ENCODE peak calls at places on chromosomes 16 and 17, in seven cellular contexts. Y, X, J, B, A, Q and L are unnamed samples. For H3K9me3, the result is how much of the 10 kb centered on the place peaks cover.

GRCh38 chr17:22158364-22158763 is 466.0 kb downstream of the KCNJ18 start:
- DNase-seq in Y (no peak), X (no peak), J (no peak), B (no peak), A (no peak), Q (no peak), L (no peak)

GRCh38 chr17:81307636-81308035 is 12.5 kb upstream of the SLC38A10 start:
- DNase-seq in Y (no peak), X (no peak), J (no peak), B (no peak), A (no peak), Q (no peak), L (no peak)

GRCh38 chr17:14203392-14203791 is 33.3 kb downstream of the CDRT15 start:
- DNase-seq in Y (peak), X (peak), J (no peak), B (no peak), A (no peak), Q (no peak), L (no peak)

GRCh38 chr17:50660042-50660886 is 25.6 kb downstream of the ABCC3 start:
- DNase-seq in Y (peak), X (no peak), J (no peak), B (no peak), A (no peak), Q (no peak), L (no peak)

GRCh38 chr16:86038923-86039310 is 140.0 kb downstream of the IRF8 start:
- DNase-seq in Y (no peak), X (peak), J (no peak), B (no peak), A (no peak), Q (no peak), L (no peak)

GRCh38 chr16:71792176-71792575 is 16.5 kb downstream of the AP1G1 start:
- DNase-seq in Y (no peak), X (no peak), J (no peak), B (no peak), A (no peak), Q (no peak), L (no peak)

GRCh38 chr17:40417258-40417608 is 463 bp downstream of the TOP2A start:
- DNase-seq in Y (peak), X (no peak), J (no peak), B (no peak), A (no peak), Q (no peak), L (no peak)

GRCh38 chr17:70119961-70120360 is 44.9 kb downstream of the KCNJ16 start:
- DNase-seq in Y (no peak), X (no peak), J (no peak), B (no peak), A (no peak), Q (no peak), L (no peak)

GRCh38 chr17:28897769-28898259 is 281 bp upstream of the FLOT2 start:
- DNase-seq in Y (no peak), X (no peak), J (no peak), B (no peak), A (no peak), Q (no peak), L (no peak)

GRCh38 chr16:17470871-17471744 is at the start of gene XYLT1:
- DNase-seq in Y (peak), X (peak), J (no peak), B (peak), A (no peak), Q (peak), L (peak)

GRCh38 chr16:27460663-27461482 is 58.9 kb downstream of the IL21R start:
- DNase-seq in Y (no peak), X (no peak), J (no peak), B (no peak), A (no peak), Q (peak), L (no peak)

GRCh38 chr16:75250089-75250808 is 1.2 kb downstream of the BCAR1 start:
- DNase-seq in Y (no peak), X (no peak), J (no peak), B (no peak), A (no peak), Q (peak), L (no peak)

GRCh38 chr17:73357318-73357717 is 45.5 kb upstream of the CDC42EP4 start:
- DNase-seq in Y (no peak), X (no peak), J (no peak), B (no peak), A (no peak), Q (no peak), L (no peak)

GRCh38 chr17:69117855-69118758 is 23.6 kb downstream of the ABCA6 start:
- DNase-seq in Y (no peak), X (no peak), J (no peak), B (no peak), A (no peak), Q (no peak), L (peak)

GRCh38 chr16:77059441-77059840 is 131.5 kb upstream of the MON1B start:
- DNase-seq in Y (no peak), X (no peak), J (no peak), B (no peak), A (no peak), Q (no peak), L (peak)

GRCh38 chr16:86554599-86554916 is 477 bp downstream of the MTHFSD start:
- DNase-seq in Y (no peak), X (no peak), J (no peak), B (no peak), A (no peak), Q (no peak), L (peak)

GRCh38 chr17:41415833-41416335 is 8.5 kb downstream of the KRT37 start:
- DNase-seq in Y (peak), X (no peak), J (no peak), B (no peak), A (no peak), Q (no peak), L (no peak)

GRCh38 chr17:73492802-73493139 is 151.5 kb downstream of the SDK2 start:
- DNase-seq in Y (no peak), X (no peak), J (no peak), B (no peak), A (no peak), Q (no peak), L (no peak)

GRCh38 chr17:77810536-77810935 is 148.0 kb upstream of the TNRC6C start:
- DNase-seq in Y (peak), X (no peak), J (no peak), B (no peak), A (no peak), Q (peak), L (peak)

GRCh38 chr17:4407851-4408250 is 25.9 kb upstream of the SPNS3 start:
- DNase-seq in Y (no peak), X (no peak), J (no peak), B (no peak), A (no peak), Q (no peak), L (no peak)

GRCh38 chr16:11231367-11231970 is 24.5 kb downstream of the SOCS1 start:
- DNase-seq in Y (no peak), X (no peak), J (no peak), B (no peak), A (no peak), Q (no peak), L (no peak)

GRCh38 chr17:11705111-11705510 is 106.8 kb downstream of the DNAH9 start:
- DNase-seq in Y (no peak), X (no peak), J (peak), B (no peak), A (no peak), Q (no peak), L (no peak)

GRCh38 chr17:14042411-14042810 is 26.9 kb upstream of the COX10 start:
- DNase-seq in Y (no peak), X (no peak), J (no peak), B (no peak), A (no peak), Q (no peak), L (no peak)

DNA sequence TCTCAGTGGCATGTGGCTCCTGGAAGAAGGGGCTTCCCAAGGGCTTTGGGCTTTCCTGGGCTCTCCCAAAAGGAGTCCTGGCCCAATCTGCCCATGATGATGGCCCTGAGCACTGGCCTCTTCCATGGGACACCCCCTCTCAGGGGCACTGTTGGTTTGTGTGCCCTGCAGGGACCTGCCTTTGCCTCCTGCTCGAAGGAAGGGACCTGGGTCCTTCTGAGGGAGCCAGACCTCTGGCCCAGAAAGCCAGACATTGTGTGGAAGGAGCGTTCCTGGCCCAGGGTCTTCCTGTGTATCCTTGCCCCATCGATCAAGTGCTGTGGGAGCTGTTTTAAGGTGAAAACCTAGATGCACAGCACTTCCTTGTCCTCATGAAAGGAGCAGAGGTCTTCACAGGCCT is 1689.3 kb downstream of the TP53TG3F start:
- DNase-seq in Y (no peak), X (no peak), J (no peak), B (no peak), A (no peak), Q (no peak), L (no peak)
- H3K9me3 ChIP-seq in Y (under half), X (under half), J (under half), B (half or more), A (under half), Q (under half), L (under half)

DNA sequence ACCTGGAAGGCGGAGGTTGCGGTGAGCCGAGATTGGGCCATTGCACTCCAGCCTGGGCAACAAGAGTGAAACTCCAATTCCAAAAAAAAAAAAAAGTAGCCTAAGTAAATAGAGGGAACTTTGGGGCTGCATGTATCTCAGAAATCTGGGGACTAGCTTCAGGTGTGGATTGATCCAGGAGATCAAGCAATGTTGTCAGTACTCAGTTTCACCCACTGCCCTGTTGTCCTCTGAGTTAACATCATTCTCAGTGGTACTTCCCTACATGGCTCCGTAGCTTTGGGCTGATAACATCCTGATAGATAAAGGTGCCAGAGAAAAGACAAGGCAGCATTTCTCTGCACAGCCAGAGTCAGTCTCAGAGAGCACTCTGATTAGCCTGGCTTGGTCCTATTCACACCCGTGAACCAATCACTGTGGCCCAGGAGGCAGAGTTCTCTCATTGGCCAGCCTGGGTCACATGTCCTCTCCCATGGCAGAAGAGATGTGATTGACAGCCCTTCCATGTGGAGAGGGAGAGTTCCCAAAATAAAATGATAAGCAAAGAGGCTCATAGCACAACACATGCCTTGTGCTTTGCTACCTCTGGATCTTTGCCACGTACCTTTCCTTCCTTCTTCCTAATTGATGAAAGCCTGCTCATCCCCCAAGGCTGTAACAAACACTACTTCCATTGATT is 99.6 kb downstream of the ABCC1 start:
- DNase-seq in Y (no peak), X (no peak), J (no peak), B (no peak), A (no peak), Q (no peak), L (no peak)
- H3K27ac ChIP-seq in Y (no peak), X (no peak), J (peak), B (no peak), A (no peak), Q (peak), L (no peak)

DNA sequence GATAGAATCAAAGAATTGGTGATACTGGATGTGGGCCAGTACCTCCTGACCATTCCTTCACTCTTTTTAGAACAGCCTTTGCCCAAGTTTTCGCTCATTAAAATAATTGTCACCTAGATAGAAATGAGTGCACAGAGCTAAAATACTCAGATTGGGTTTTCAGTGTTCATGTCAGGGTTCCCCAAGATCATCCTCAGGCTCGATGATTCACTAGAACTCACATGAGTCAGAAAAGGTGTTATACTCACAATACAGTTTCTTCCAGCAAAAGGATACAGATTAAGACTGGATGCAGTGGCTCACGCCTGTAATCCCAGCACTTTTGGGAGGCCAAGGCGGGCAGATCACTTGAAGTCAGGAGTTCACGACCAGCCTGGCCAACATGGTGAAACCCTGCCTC is 19.9 kb downstream of the ERCC4 start:
- DNase-seq in Y (peak), X (no peak), J (no peak), B (no peak), A (no peak), Q (no peak), L (no peak)
- H3K4me3 ChIP-seq in Y (no peak), X (no peak), J (no peak), B (no peak), A (no peak), Q (no peak), L (no peak)

GRCh38 chr16:59758848-59759247 is 1024.7 kb upstream of the GOT2 start:
- DNase-seq in Y (no peak), X (no peak), J (no peak), B (no peak), A (no peak), Q (no peak), L (no peak)
- H3K9me3 ChIP-seq in Y (under half), X (under half), J (under half), B (under half), A (under half), Q (under half), L (under half)

DNA sequence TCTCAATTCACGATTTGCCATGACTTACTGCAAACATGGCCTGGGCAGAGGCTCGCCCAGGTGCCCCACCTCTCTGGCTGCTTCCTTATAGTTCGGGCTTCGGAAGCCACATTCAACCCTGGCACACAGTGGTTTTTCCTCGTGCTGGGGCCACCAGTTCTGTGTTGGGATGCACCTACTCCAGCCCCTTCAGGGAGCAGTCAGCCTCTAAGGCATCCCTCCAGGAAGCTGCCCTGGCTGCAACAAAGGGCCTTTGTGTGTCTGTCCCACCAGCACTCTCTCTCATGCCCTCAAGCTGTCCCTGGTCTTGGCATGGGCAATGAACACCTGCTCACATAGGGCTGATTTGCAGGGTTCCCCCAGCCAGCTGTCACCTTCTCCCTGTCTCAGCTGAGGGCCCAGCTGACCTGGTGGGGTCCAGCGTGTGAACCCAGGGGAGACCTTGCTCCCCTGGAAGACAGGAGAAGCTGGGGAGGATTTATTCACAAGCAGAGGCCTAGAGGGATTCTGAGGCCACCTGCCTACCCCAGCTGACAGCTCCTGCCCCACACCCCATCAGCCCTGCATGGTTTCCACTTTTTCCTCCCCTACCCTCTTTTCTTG is 804 bp upstream of the NOXO1 start:
- DNase-seq in Y (no peak), X (no peak), J (no peak), B (no peak), A (no peak), Q (no peak), L (no peak)
- H3K27ac ChIP-seq in Y (no peak), X (no peak), J (no peak), B (no peak), A (no peak), Q (no peak), L (no peak)

DNA sequence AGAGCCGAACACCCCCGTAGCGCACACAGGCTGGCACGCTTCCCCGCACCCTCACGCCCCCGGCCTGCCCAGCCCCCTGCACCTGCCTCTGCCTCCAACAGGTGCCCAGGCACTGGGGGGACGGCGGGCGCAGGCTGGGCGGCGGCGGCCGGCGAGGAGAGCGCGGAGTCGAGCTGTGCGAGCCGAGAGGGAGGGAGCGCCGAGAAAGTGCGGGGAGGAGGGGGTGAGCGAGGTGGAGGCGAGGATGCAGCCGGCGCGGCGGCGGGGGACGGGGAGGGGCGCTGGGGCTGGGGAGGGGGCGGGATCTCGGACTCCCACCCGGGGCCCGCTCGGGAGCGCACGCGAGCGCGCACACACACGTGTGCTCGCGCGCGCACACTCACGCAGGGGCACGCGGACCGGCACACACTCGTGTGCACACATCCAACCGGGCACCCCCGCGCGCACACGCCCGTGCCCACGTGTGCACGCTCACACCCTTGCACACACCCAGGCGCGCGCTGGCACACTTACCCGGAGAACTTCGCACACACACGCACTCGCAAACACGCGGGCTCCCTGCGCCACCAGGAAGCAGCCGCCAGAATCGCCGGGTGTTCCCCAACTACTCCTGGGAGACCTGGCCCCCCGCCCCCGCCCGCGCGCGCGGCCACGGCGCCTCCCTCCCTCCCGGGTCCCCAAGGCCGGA is at the start of gene DOC2A:
- DNase-seq in Y (no peak), X (no peak), J (no peak), B (no peak), A (no peak), Q (no peak), L (no peak)
- H3K4me3 ChIP-seq in Y (peak), X (peak), J (peak), B (peak), A (peak), Q (peak), L (peak)

GRCh38 chr16:19853973-19854876 is 30.4 kb downstream of the GPRC5B start:
- DNase-seq in Y (no peak), X (no peak), J (no peak), B (no peak), A (no peak), Q (no peak), L (no peak)
- H3K9me3 ChIP-seq in Y (under half), X (under half), J (under half), B (under half), A (under half), Q (under half), L (under half)

DNA sequence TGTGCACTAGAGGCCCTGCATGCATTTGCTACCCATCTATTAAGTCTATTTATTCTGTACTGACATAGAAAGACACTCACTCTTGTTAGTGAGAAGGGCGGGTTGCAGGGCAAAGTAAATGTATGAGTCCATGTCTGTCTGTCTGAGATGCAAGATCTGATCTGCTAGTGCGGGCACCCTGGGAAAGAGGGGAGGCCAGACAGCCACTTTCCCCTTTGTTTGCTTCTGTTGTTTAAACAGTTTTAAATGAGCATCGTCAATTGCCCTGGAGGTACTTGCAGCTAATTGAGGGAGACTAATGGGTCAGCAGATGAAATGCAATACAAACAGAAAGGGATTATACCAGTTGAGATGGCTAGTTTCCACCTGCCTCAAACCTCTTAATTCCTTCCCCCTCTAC is 24.9 kb downstream of the SCNN1G start:
- DNase-seq in Y (no peak), X (no peak), J (no peak), B (no peak), A (no peak), Q (no peak), L (no peak)
- H3K27ac ChIP-seq in Y (no peak), X (no peak), J (no peak), B (no peak), A (no peak), Q (no peak), L (no peak)

GRCh38 chr16:78608305-78608776 is 508.9 kb downstream of the WWOX start:
- DNase-seq in Y (no peak), X (no peak), J (no peak), B (no peak), A (no peak), Q (no peak), L (peak)
- H3K4me3 ChIP-seq in Y (no peak), X (no peak), J (peak), B (no peak), A (no peak), Q (no peak), L (no peak)